ENCODE peak calls at places on chromosomes 2 and 18, in five cellular contexts. One of them, this sample, is unnamed.

GRCh38 chr2:227853765-227854271 is 17.6 kb upstream of the DAW1 start:
- DNase-seq in PC-9: no peak
- DNase-seq in A549: no peak
- DNase-seq in sigmoid colon: no peak
- DNase-seq in cardiac fibroblast: peak
- DNase-seq in this sample: no peak

GRCh38 chr2:10162586-10163497 is 40.3 kb downstream of the RRM2 start:
- DNase-seq in PC-9: no peak
- DNase-seq in A549: no peak
- DNase-seq in sigmoid colon: no peak
- DNase-seq in cardiac fibroblast: no peak
- DNase-seq in this sample: no peak

GRCh38 chr2:63617360-63617759 is 28.6 kb downstream of the MDH1 start:
- DNase-seq in PC-9: no peak
- DNase-seq in A549: no peak
- DNase-seq in sigmoid colon: no peak
- DNase-seq in cardiac fibroblast: no peak
- DNase-seq in this sample: no peak

GRCh38 chr2:233189032-233189431 is 62.4 kb upstream of the ATG16L1 start:
- DNase-seq in PC-9: no peak
- DNase-seq in A549: no peak
- DNase-seq in sigmoid colon: no peak
- DNase-seq in cardiac fibroblast: no peak
- DNase-seq in this sample: no peak

GRCh38 chr2:146623771-146624170 is 1221.1 kb upstream of the ACVR2A start:
- DNase-seq in PC-9: no peak
- DNase-seq in A549: no peak
- DNase-seq in sigmoid colon: no peak
- DNase-seq in cardiac fibroblast: peak
- DNase-seq in this sample: no peak

GRCh38 chr2:100887713-100888112 is 67.8 kb downstream of the NPAS2 start:
- DNase-seq in PC-9: peak
- DNase-seq in A549: no peak
- DNase-seq in sigmoid colon: peak
- DNase-seq in cardiac fibroblast: no peak
- DNase-seq in this sample: no peak

GRCh38 chr2:129813404-129813803 is 166.1 kb upstream of the RAB6C start:
- DNase-seq in PC-9: no peak
- DNase-seq in A549: no peak
- DNase-seq in sigmoid colon: no peak
- DNase-seq in cardiac fibroblast: no peak
- DNase-seq in this sample: peak

GRCh38 chr2:216693414-216694100 is 1.8 kb downstream of the IGFBP5 start:
- DNase-seq in PC-9: no peak
- DNase-seq in A549: peak
- DNase-seq in sigmoid colon: peak
- DNase-seq in cardiac fibroblast: no peak
- DNase-seq in this sample: no peak

GRCh38 chr2:119126650-119127049 is 31.9 kb downstream of the C1QL2 start:
- DNase-seq in PC-9: peak
- DNase-seq in A549: peak
- DNase-seq in sigmoid colon: no peak
- DNase-seq in cardiac fibroblast: peak
- DNase-seq in this sample: peak

GRCh38 chr2:158174956-158175355 is 73.3 kb downstream of the UPP2 start:
- DNase-seq in PC-9: no peak
- DNase-seq in A549: no peak
- DNase-seq in sigmoid colon: no peak
- DNase-seq in cardiac fibroblast: no peak
- DNase-seq in this sample: no peak

GRCh38 chr2:149733936-149734685 is 146.5 kb upstream of the MMADHC start:
- DNase-seq in PC-9: peak
- DNase-seq in A549: peak
- DNase-seq in sigmoid colon: no peak
- DNase-seq in cardiac fibroblast: peak
- DNase-seq in this sample: no peak

GRCh38 chr2:151638188-151638933 is 95.9 kb downstream of the NEB start:
- DNase-seq in PC-9: no peak
- DNase-seq in A549: no peak
- DNase-seq in sigmoid colon: no peak
- DNase-seq in cardiac fibroblast: no peak
- DNase-seq in this sample: no peak

GRCh38 chr18:27136208-27136535 is 48.9 kb downstream of the CHST9 start:
- DNase-seq in PC-9: peak
- DNase-seq in A549: peak
- DNase-seq in sigmoid colon: no peak
- DNase-seq in cardiac fibroblast: peak
- DNase-seq in this sample: no peak

GRCh38 chr2:69975853-69976462 is 14.5 kb upstream of the ASPRV1 start:
- DNase-seq in PC-9: no peak
- DNase-seq in A549: no peak
- DNase-seq in sigmoid colon: peak
- DNase-seq in cardiac fibroblast: no peak
- DNase-seq in this sample: no peak

GRCh38 chr2:71720283-71720560 is 266.9 kb downstream of the DYSF start:
- DNase-seq in PC-9: no peak
- DNase-seq in A549: no peak
- DNase-seq in sigmoid colon: no peak
- DNase-seq in cardiac fibroblast: no peak
- DNase-seq in this sample: no peak

GRCh38 chr2:54628418-54628817 is 95.0 kb upstream of the EML6 start:
- DNase-seq in PC-9: no peak
- DNase-seq in A549: no peak
- DNase-seq in sigmoid colon: no peak
- DNase-seq in cardiac fibroblast: no peak
- DNase-seq in this sample: no peak

GRCh38 chr2:135183822-135184221 is 131.7 kb downstream of the RAB3GAP1 start:
- DNase-seq in PC-9: no peak
- DNase-seq in A549: no peak
- DNase-seq in sigmoid colon: no peak
- DNase-seq in cardiac fibroblast: peak
- DNase-seq in this sample: no peak

GRCh38 chr2:215435809-215436704 is at the start of gene FN1:
- DNase-seq in PC-9: peak
- DNase-seq in A549: peak
- DNase-seq in sigmoid colon: peak
- DNase-seq in cardiac fibroblast: peak
- DNase-seq in this sample: peak

GRCh38 chr2:207229161-207229560 is 63.4 kb upstream of the KLF7 start:
- DNase-seq in PC-9: no peak
- DNase-seq in A549: no peak
- DNase-seq in sigmoid colon: no peak
- DNase-seq in cardiac fibroblast: no peak
- DNase-seq in this sample: no peak

GRCh38 chr2:207231962-207232361 is 66.2 kb upstream of the KLF7 start:
- DNase-seq in PC-9: no peak
- DNase-seq in A549: no peak
- DNase-seq in sigmoid colon: no peak
- DNase-seq in cardiac fibroblast: no peak
- DNase-seq in this sample: no peak

GRCh38 chr2:207227749-207228145 is 62.0 kb upstream of the KLF7 start:
- DNase-seq in PC-9: no peak
- DNase-seq in A549: no peak
- DNase-seq in sigmoid colon: no peak
- DNase-seq in cardiac fibroblast: no peak
- DNase-seq in this sample: no peak

GRCh38 chr2:207231106-207231860 is 65.5 kb upstream of the KLF7 start:
- DNase-seq in PC-9: no peak
- DNase-seq in A549: no peak
- DNase-seq in sigmoid colon: no peak
- DNase-seq in cardiac fibroblast: no peak
- DNase-seq in this sample: no peak

DNA sequence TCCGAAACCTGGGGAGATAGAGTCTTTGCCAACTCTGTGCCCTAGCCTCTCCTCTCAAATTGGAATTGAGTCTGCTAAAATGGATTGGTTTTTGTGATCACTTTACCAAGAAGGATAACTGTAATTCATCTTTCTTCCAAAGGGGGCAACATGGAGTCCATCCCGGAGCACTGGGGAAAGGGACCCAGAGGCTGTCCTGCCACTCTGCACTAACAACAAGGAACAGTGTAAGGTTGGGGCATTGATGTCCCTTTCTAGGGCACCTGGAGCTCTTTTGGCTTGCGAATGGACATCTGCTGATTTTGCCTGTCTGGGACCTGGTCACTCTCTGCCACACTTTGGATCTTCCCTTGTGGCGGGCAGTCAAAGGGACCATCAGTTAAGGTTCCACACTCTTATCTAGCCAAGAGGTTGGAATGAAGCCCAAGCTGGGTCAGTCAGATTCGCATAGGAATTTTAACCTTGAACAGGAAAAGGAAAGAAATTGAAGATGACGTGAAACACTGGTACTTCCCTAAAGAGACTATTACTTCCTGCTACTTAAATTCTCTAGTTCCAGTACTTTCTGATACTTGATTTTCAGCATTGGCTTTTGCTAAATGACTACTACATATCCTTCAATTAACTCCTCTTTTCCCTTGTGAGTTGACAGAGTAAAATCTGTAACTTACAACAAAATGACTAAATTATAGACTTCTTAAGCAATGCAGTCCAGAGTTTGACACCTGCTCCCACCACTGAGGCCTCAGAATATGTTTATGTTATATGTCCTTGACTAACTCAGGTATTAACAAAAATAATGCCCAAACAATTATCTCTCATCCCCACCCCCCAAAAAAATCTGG is 64.7 kb upstream of the KLF7 start:
- DNase-seq in PC-9: no peak
- DNase-seq in A549: peak
- DNase-seq in sigmoid colon: no peak
- DNase-seq in cardiac fibroblast: peak
- DNase-seq in this sample: no peak
- TF ChIP-seq CTCF in PC-9: peak
- TF ChIP-seq CTCF in A549: peak
- TF ChIP-seq CTCF in sigmoid colon: no peak
- TF ChIP-seq CTCF in cardiac fibroblast: peak
- TF ChIP-seq CTCF in this sample: peak

GRCh38 chr18:13229021-13229671 is 10.6 kb downstream of the LDLRAD4 start:
- DNase-seq in PC-9: no peak
- DNase-seq in A549: no peak
- DNase-seq in sigmoid colon: no peak
- DNase-seq in cardiac fibroblast: no peak
- DNase-seq in this sample: no peak

GRCh38 chr18:13227910-13228309 is 9.3 kb downstream of the LDLRAD4 start:
- DNase-seq in PC-9: no peak
- DNase-seq in A549: no peak
- DNase-seq in sigmoid colon: no peak
- DNase-seq in cardiac fibroblast: no peak
- DNase-seq in this sample: no peak

GRCh38 chr18:13223341-13224148 is 5.0 kb downstream of the LDLRAD4 start:
- DNase-seq in PC-9: no peak
- DNase-seq in A549: no peak
- DNase-seq in sigmoid colon: no peak
- DNase-seq in cardiac fibroblast: no peak
- DNase-seq in this sample: no peak

GRCh38 chr18:13225261-13225660 is 6.7 kb downstream of the LDLRAD4 start:
- DNase-seq in PC-9: no peak
- DNase-seq in A549: no peak
- DNase-seq in sigmoid colon: no peak
- DNase-seq in cardiac fibroblast: no peak
- DNase-seq in this sample: no peak

DNA sequence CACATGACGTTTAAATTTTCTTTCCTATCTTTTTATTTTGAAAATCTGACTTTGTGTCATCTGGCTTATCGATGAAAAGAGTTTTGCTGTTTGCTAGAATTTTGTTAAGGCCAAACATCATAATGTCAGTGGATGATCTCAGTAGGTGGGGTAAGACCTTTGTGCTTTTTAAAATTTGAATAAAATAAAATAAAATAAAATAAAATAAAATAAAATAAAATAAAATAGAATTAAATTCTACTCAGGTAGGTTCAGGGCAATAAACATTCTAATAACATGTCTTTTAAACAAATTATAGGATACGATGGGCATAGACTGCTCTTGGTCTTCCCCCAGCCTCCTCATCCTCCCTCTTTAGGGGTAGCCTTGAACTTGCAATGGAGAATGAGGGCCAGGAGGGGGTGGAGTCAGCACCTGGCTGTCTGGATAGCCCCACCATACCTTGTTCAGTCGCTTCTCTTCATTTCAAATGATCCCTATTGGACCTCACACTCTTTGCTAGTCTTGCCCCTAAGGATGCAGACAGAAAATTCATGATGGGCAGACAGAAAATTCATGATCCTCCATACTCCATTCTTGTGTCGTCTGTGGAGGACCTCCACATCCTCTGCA is 8.1 kb downstream of the LDLRAD4 start:
- DNase-seq in PC-9: no peak
- DNase-seq in A549: no peak
- DNase-seq in sigmoid colon: no peak
- DNase-seq in cardiac fibroblast: no peak
- DNase-seq in this sample: no peak
- TF ChIP-seq CTCF in PC-9: no peak
- TF ChIP-seq CTCF in A549: no peak
- TF ChIP-seq CTCF in sigmoid colon: no peak
- TF ChIP-seq CTCF in cardiac fibroblast: no peak
- TF ChIP-seq CTCF in this sample: no peak

DNA sequence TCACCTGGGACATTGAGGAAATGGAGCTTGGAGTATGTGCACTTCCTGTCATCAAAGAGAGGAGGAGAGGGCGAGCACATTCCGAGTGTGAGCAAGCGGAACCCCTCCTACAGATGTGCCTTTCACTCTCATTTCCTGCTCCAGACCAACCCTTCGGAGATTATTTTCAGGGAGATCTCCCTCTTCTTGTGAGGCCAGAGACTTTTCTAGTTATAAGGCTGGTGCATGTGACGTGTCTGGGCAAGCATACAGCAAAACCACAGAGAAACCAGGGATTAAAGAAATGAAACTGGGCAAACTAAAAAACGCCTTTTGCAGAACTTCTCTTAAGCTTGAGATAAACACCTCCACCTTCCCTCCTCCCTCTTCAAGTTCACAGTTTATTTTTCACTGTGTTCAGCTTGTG is 409.2 kb upstream of the TCF4 start:
- DNase-seq in PC-9: no peak
- DNase-seq in A549: no peak
- DNase-seq in sigmoid colon: no peak
- DNase-seq in cardiac fibroblast: peak
- DNase-seq in this sample: no peak
- TF ChIP-seq CTCF in PC-9: no peak
- TF ChIP-seq CTCF in A549: no peak
- TF ChIP-seq CTCF in sigmoid colon: no peak
- TF ChIP-seq CTCF in cardiac fibroblast: peak
- TF ChIP-seq CTCF in this sample: no peak

GRCh38 chr2:202161106-202161836 is 77.1 kb downstream of the SUMO1 start:
- DNase-seq in PC-9: no peak
- DNase-seq in A549: no peak
- DNase-seq in sigmoid colon: no peak
- DNase-seq in cardiac fibroblast: no peak
- DNase-seq in this sample: no peak

GRCh38 chr2:202157211-202157985 is 81.0 kb downstream of the SUMO1 start:
- DNase-seq in PC-9: no peak
- DNase-seq in A549: no peak
- DNase-seq in sigmoid colon: no peak
- DNase-seq in cardiac fibroblast: no peak
- DNase-seq in this sample: no peak

GRCh38 chr2:202164409-202164808 is 74.0 kb downstream of the SUMO1 start:
- DNase-seq in PC-9: no peak
- DNase-seq in A549: no peak
- DNase-seq in sigmoid colon: no peak
- DNase-seq in cardiac fibroblast: no peak
- DNase-seq in this sample: no peak

GRCh38 chr2:202154613-202155281 is 81.7 kb downstream of the KIAA2012 start:
- DNase-seq in PC-9: no peak
- DNase-seq in A549: no peak
- DNase-seq in sigmoid colon: no peak
- DNase-seq in cardiac fibroblast: no peak
- DNase-seq in this sample: no peak

GRCh38 chr2:202158796-202159195 is 79.6 kb downstream of the SUMO1 start:
- DNase-seq in PC-9: no peak
- DNase-seq in A549: no peak
- DNase-seq in sigmoid colon: no peak
- DNase-seq in cardiac fibroblast: peak
- DNase-seq in this sample: no peak
- TF ChIP-seq CTCF in PC-9: no peak
- TF ChIP-seq CTCF in A549: peak
- TF ChIP-seq CTCF in sigmoid colon: no peak
- TF ChIP-seq CTCF in cardiac fibroblast: peak
- TF ChIP-seq CTCF in this sample: peak